ENCODE peak calls at places on chromosome 1, in nine cellular contexts. R is lower leg skin, G is ovary, F is heart left ventricle, D is uterus, P is endothelial cell of umbilical vein, T is NB4, B is breast epithelium, H is stomach. N is an unnamed sample.
A peak's percentile ranks its signal among the peaks of the same experiment; 100 is the strongest.

GRCh38 chr1:11158720-11159321 is 30.3 kb upstream of the ANGPTL7 start:
- DNase-seq in R (no peak), G (no peak), F (no peak), D (no peak), P (peak; percentile 45), T (no peak), B (no peak), H (no peak), N (no peak)

GRCh38 chr1:169105434-169106094 is 926 bp upstream of the ATP1B1 start:
- DNase-seq in R (peak; percentile 92), G (peak; percentile 81), F (peak; percentile 81), D (peak; percentile 58), P (peak; percentile 37), T (peak; percentile 85), B (peak; percentile 80), H (peak; percentile 96), N (peak; percentile 71)

GRCh38 chr1:72282271-72282656 is at the start of gene NEGR1:
- DNase-seq in R (peak; percentile 88), G (peak; percentile 70), F (peak; percentile 22), D (peak; percentile 49), P (peak; percentile 70), T (peak; percentile 14), B (peak; percentile 21), H (no peak), N (peak; percentile 15)

GRCh38 chr1:30232288-30232899 is 491.0 kb downstream of the MATN1 start:
- DNase-seq in R (no peak), G (no peak), F (no peak), D (no peak), P (no peak), T (peak; percentile 11), B (no peak), H (no peak), N (peak; percentile 14)

GRCh38 chr1:234540404-234540762 is 61.4 kb upstream of the TARBP1 start:
- DNase-seq in R (peak; percentile 82), G (no peak), F (no peak), D (peak; percentile 20), P (no peak), T (no peak), B (no peak), H (no peak), N (no peak)

GRCh38 chr1:198910816-198911215 is 272.0 kb downstream of the PTPRC start:
- DNase-seq in R (no peak), G (no peak), F (no peak), D (no peak), P (no peak), T (no peak), B (no peak), H (no peak), N (no peak)

GRCh38 chr1:79198841-79199240 is 192.3 kb upstream of the ADGRL4 start:
- DNase-seq in R (no peak), G (no peak), F (no peak), D (no peak), P (peak; percentile 72), T (no peak), B (no peak), H (no peak), N (no peak)

GRCh38 chr1:32199717-32200072 is 700 bp upstream of the CCDC28B start:
- DNase-seq in R (no peak), G (peak; percentile 56), F (peak; percentile 70), D (peak; percentile 45), P (no peak), T (no peak), B (no peak), H (peak; percentile 60), N (no peak)

GRCh38 chr1:172719066-172719627 is 60.2 kb downstream of the FASLG start:
- DNase-seq in R (no peak), G (no peak), F (no peak), D (no peak), P (no peak), T (no peak), B (no peak), H (no peak), N (no peak)

GRCh38 chr1:45205000-45205909 is 1.1 kb downstream of the ZSWIM5 start:
- DNase-seq in R (peak; percentile 88), G (peak; percentile 62), F (peak; percentile 47), D (peak; percentile 28), P (peak; percentile 49), T (peak; percentile 30), B (no peak), H (peak; percentile 39), N (no peak)

GRCh38 chr1:45200906-45201500 is 5.4 kb downstream of the ZSWIM5 start:
- DNase-seq in R (no peak), G (no peak), F (no peak), D (no peak), P (no peak), T (no peak), B (no peak), H (no peak), N (no peak)

GRCh38 chr1:45206808-45207624 is 611 bp upstream of the ZSWIM5 start:
- DNase-seq in R (no peak), G (no peak), F (no peak), D (no peak), P (no peak), T (no peak), B (no peak), H (no peak), N (no peak)

GRCh38 chr1:45211061-45211460 is 4.7 kb upstream of the ZSWIM5 start:
- DNase-seq in R (no peak), G (no peak), F (no peak), D (no peak), P (no peak), T (no peak), B (no peak), H (no peak), N (no peak)

DNA sequence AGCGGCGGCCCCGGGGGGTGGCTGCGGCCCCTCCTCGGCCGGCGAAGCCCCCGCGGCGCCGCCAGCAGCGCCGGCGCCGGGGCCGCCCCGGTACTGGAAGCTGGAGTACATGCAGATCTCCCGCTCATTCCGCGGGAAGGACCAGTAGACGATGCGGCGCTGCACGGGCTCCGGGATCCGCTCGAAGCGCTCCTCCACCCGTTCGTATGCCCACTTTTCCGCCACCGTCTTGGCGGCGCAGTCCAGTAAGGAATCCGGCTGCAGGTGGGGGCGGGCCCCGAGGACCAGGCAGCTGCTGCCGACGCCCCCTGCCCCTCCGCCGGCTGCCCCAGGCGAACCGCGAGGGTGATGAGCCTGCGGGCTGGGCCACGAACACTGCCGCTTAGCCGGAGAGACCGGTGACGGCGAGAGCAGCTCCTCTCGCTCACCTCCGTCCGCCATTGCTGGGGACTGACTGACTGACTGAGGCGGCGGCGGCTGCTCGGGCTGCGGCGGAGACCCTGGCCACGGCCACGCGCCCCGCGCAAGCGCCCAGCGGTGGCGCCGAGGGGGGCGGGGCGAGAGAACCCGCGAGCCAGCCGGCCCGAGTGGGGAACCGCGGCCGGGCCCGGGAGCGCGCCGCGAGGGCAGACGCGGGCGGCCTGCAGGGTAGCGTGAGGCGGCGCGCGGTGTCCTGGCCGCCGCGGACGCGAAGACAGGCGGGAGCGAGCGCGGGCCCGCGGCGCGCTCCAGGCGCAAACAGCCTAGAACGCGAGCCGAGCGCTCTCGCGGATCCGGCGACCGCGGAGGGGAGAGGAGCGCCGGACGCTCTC is at the start of gene ZSWIM5:
- DNase-seq in R (peak; percentile 88), G (peak; percentile 81), F (peak; percentile 61), D (peak; percentile 62), P (peak; percentile 65), T (peak; percentile 68), B (peak; percentile 33), H (peak; percentile 77), N (peak; percentile 66)
- TF ChIP-seq POLR2A in R (no peak), G (peak; percentile 55), F (peak; percentile 22), D (peak; percentile 64), P (no peak), T (no peak), B (no peak), H (no peak), N (peak; percentile 25)

GRCh38 chr1:27959792-27960603 is at the start of gene XKR8:
- DNase-seq in R (peak; percentile 95), G (peak; percentile 74), F (peak; percentile 85), D (peak; percentile 68), P (peak; percentile 74), T (peak; percentile 77), B (peak; percentile 62), H (peak; percentile 88), N (peak; percentile 67)
- TF ChIP-seq POLR2A in R (no peak), G (no peak), F (peak; percentile 71), D (peak; percentile 68), P (peak; percentile 83), T (peak; percentile 17), B (no peak), H (no peak), N (no peak)

GRCh38 chr1:230188826-230189225 is 121.8 kb downstream of the GALNT2 start:
- DNase-seq in R (peak; percentile 42), G (no peak), F (no peak), D (no peak), P (no peak), T (no peak), B (no peak), H (peak; percentile 14), N (no peak)
- TF ChIP-seq POLR2A in R (no peak), G (no peak), F (no peak), D (no peak), P (no peak), T (no peak), B (no peak), H (no peak), N (no peak)

GRCh38 chr1:213414901-213415300 is 363.9 kb downstream of the RPS6KC1 start:
- DNase-seq in R (no peak), G (no peak), F (no peak), D (no peak), P (no peak), T (no peak), B (no peak), H (no peak), N (no peak)
- TF ChIP-seq POLR2A in R (no peak), G (no peak), F (no peak), D (no peak), P (no peak), T (no peak), B (no peak), H (no peak), N (no peak)